ENCODE peak calls at places on chromosomes 4 and X, in five cellular contexts. One of them, this sample, is unnamed.

GRCh38 chr4:184536881-184537248 is 62.5 kb upstream of the IRF2 start:
- DNase-seq in colonic mucosa: peak; percentile 25
- DNase-seq in cardiac muscle cell: no peak
- DNase-seq in AG04450: no peak
- DNase-seq in lung: no peak
- DNase-seq in this sample: no peak

GRCh38 chrX:132958086-132958703 is at the start of gene HS6ST2:
- DNase-seq in colonic mucosa: peak; percentile 34
- DNase-seq in cardiac muscle cell: no peak
- DNase-seq in AG04450: no peak
- DNase-seq in lung: no peak
- DNase-seq in this sample: no peak

GRCh38 chr4:2728806-2729532 is 27.2 kb downstream of the TNIP2 start:
- DNase-seq in colonic mucosa: no peak
- DNase-seq in cardiac muscle cell: no peak
- DNase-seq in AG04450: no peak
- DNase-seq in lung: no peak
- DNase-seq in this sample: no peak

GRCh38 chr4:140343303-140343702 is 30.1 kb upstream of the SCOC start:
- DNase-seq in colonic mucosa: peak; percentile 93
- DNase-seq in cardiac muscle cell: peak; percentile 50
- DNase-seq in AG04450: no peak
- DNase-seq in lung: peak; percentile 81
- DNase-seq in this sample: no peak

GRCh38 chr4:156593464-156593863 is 378.1 kb downstream of the PDGFC start:
- DNase-seq in colonic mucosa: no peak
- DNase-seq in cardiac muscle cell: no peak
- DNase-seq in AG04450: no peak
- DNase-seq in lung: no peak
- DNase-seq in this sample: no peak

GRCh38 chr4:128376958-128377357 is 89.3 kb upstream of the PGRMC2 start:
- DNase-seq in colonic mucosa: no peak
- DNase-seq in cardiac muscle cell: no peak
- DNase-seq in AG04450: no peak
- DNase-seq in lung: no peak
- DNase-seq in this sample: no peak

GRCh38 chr4:54683616-54684346 is 26.0 kb downstream of the KIT start:
- DNase-seq in colonic mucosa: no peak
- DNase-seq in cardiac muscle cell: peak; percentile 32
- DNase-seq in AG04450: no peak
- DNase-seq in lung: no peak
- DNase-seq in this sample: peak; percentile 23

GRCh38 chr4:158861281-158861680 is 92.5 kb downstream of the FNIP2 start:
- DNase-seq in colonic mucosa: no peak
- DNase-seq in cardiac muscle cell: no peak
- DNase-seq in AG04450: no peak
- DNase-seq in lung: no peak
- DNase-seq in this sample: no peak

GRCh38 chr4:60657041-60657440 is 543.1 kb upstream of the ADGRL3 start:
- DNase-seq in colonic mucosa: no peak
- DNase-seq in cardiac muscle cell: no peak
- DNase-seq in AG04450: no peak
- DNase-seq in lung: no peak
- DNase-seq in this sample: no peak

GRCh38 chrX:30798810-30799209 is 90.2 kb downstream of the TAB3 start:
- DNase-seq in colonic mucosa: no peak
- DNase-seq in cardiac muscle cell: no peak
- DNase-seq in AG04450: no peak
- DNase-seq in lung: no peak
- DNase-seq in this sample: no peak

GRCh38 chrX:30793767-30794103 is 95.3 kb downstream of the TAB3 start:
- DNase-seq in colonic mucosa: no peak
- DNase-seq in cardiac muscle cell: no peak
- DNase-seq in AG04450: no peak
- DNase-seq in lung: no peak
- DNase-seq in this sample: no peak

GRCh38 chrX:30794497-30794896 is 94.6 kb downstream of the TAB3 start:
- DNase-seq in colonic mucosa: no peak
- DNase-seq in cardiac muscle cell: no peak
- DNase-seq in AG04450: no peak
- DNase-seq in lung: no peak
- DNase-seq in this sample: no peak

GRCh38 chrX:30793075-30793766 is 95.8 kb downstream of the TAB3 start:
- DNase-seq in colonic mucosa: no peak
- DNase-seq in cardiac muscle cell: no peak
- DNase-seq in AG04450: no peak
- DNase-seq in lung: no peak
- DNase-seq in this sample: no peak

DNA sequence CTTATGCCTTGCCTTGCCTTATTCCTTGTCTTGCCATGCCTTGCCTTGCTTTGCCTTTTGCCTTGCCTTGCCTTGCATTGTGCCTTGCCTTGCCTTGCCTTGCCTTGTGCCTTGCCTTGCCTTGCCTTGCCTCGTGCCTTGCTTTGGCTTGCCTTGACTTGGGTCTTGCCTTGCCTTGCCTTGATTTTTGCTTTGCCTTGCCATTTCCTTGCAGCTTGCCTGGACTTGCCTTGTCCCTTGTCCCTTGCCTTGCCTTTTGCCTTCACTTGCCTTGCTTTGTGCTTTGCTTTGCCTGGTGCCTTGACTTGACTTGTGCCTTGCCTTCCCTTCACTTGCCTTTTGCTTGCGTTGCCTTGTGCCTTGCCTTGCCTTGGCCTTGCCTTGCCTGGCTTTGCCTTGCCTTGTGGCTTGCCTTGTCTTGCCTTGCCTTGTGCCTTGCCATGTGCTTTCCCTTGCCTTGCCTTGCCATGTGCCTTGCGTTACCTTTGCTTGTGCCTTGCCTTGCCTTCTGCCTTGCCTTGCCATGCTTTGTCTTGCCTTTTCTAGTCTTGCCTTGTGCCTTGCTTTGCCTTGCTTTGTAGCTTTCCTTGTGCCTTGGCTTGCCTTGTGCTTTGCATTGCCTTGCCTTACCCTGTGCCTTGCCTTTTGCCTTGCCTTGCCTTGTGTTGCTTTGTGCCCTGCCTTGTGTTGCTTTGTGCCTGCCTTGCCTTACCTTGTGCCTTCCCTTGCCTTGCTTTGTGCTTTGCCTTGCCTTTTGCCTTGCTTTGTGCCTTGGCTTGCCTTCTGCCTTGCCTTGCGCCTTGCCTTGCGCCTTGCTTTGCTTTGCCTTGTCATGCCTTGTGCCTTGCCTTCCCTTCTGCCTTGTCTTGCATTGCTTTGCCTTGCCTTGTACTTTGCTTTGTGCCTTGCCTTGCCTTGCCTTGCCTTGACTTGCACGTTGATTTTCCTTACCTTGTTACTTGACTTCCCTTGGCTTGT is 92.8 kb downstream of the TAB3 start:
- DNase-seq in colonic mucosa: no peak
- DNase-seq in cardiac muscle cell: no peak
- DNase-seq in AG04450: no peak
- DNase-seq in lung: no peak
- DNase-seq in this sample: no peak
- H3K27me3 ChIP-seq in colonic mucosa: no peaks in the 10 kb centered on the region
- H3K27me3 ChIP-seq in cardiac muscle cell: no peaks in the 10 kb centered on the region
- H3K27me3 ChIP-seq in AG04450: no peaks in the 10 kb centered on the region
- H3K27me3 ChIP-seq in lung: no peaks in the 10 kb centered on the region
- H3K27me3 ChIP-seq in this sample: no peaks in the 10 kb centered on the region

GRCh38 chr4:109303141-109303499 is 662 bp upstream of the COL25A1 start:
- DNase-seq in colonic mucosa: no peak
- DNase-seq in cardiac muscle cell: peak; percentile 45
- DNase-seq in AG04450: no peak
- DNase-seq in lung: no peak
- DNase-seq in this sample: no peak
- H3K27me3 ChIP-seq in colonic mucosa: peaks cover 32% of the 10 kb centered on the region
- H3K27me3 ChIP-seq in cardiac muscle cell: peaks cover 21% of the 10 kb centered on the region
- H3K27me3 ChIP-seq in AG04450: peaks cover 47% of the 10 kb centered on the region
- H3K27me3 ChIP-seq in lung: no peaks in the 10 kb centered on the region
- H3K27me3 ChIP-seq in this sample: peaks cover 12% of the 10 kb centered on the region

GRCh38 chr4:107034091-107034698 is 1.9 kb downstream of the DKK2 start:
- DNase-seq in colonic mucosa: no peak
- DNase-seq in cardiac muscle cell: peak; percentile 26
- DNase-seq in AG04450: no peak
- DNase-seq in lung: peak; percentile 28
- DNase-seq in this sample: peak; percentile 85

GRCh38 chr4:107035711-107036601 is at the start of gene DKK2:
- DNase-seq in colonic mucosa: no peak
- DNase-seq in cardiac muscle cell: peak; percentile 33
- DNase-seq in AG04450: no peak
- DNase-seq in lung: peak; percentile 28
- DNase-seq in this sample: peak; percentile 28

GRCh38 chr4:107034982-107035710 is 967 bp downstream of the DKK2 start:
- DNase-seq in colonic mucosa: no peak
- DNase-seq in cardiac muscle cell: peak; percentile 29
- DNase-seq in AG04450: no peak
- DNase-seq in lung: no peak
- DNase-seq in this sample: peak; percentile 44

GRCh38 chr4:107036602-107037151 is 564 bp upstream of the DKK2 start:
- DNase-seq in colonic mucosa: no peak
- DNase-seq in cardiac muscle cell: no peak
- DNase-seq in AG04450: no peak
- DNase-seq in lung: no peak
- DNase-seq in this sample: peak; percentile 13

DNA sequence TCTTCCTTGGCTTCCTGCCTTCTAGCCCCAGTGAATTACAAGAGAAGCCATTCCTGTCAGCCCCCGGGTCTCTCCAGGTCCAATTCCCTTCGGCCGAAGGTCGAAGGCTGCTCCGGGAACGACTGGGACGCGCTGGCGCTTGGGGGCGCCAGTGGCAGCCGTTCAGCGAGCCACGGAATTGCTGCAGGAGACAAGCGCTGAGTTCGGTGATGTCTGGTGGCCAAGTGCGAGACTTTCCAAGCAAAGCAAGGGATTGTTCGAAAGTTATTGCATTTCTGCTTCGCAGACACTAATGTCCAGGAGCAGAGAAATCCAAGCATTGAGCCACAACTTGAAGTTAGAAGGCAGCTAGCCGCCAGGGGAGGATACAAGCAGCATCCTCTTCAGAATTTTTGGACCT is 1.1 kb upstream of the DKK2 start:
- DNase-seq in colonic mucosa: peak; percentile 38
- DNase-seq in cardiac muscle cell: peak; percentile 53
- DNase-seq in AG04450: no peak
- DNase-seq in lung: no peak
- DNase-seq in this sample: peak; percentile 75
- H3K27me3 ChIP-seq in colonic mucosa: peaks cover 32% of the 10 kb centered on the region
- H3K27me3 ChIP-seq in cardiac muscle cell: peaks cover 96% of the 10 kb centered on the region
- H3K27me3 ChIP-seq in AG04450: peaks cover 41% of the 10 kb centered on the region
- H3K27me3 ChIP-seq in lung: no peaks in the 10 kb centered on the region
- H3K27me3 ChIP-seq in this sample: peaks cover 29% of the 10 kb centered on the region

GRCh38 chrX:135273162-135273561 is 21.3 kb downstream of the ETDA start:
- DNase-seq in colonic mucosa: no peak
- DNase-seq in cardiac muscle cell: no peak
- DNase-seq in AG04450: no peak
- DNase-seq in lung: no peak
- DNase-seq in this sample: no peak

GRCh38 chrX:135275973-135276372 is 24.1 kb downstream of the ETDA start:
- DNase-seq in colonic mucosa: no peak
- DNase-seq in cardiac muscle cell: no peak
- DNase-seq in AG04450: no peak
- DNase-seq in lung: no peak
- DNase-seq in this sample: no peak
- H3K27me3 ChIP-seq in colonic mucosa: no peaks in the 10 kb centered on the region
- H3K27me3 ChIP-seq in cardiac muscle cell: no peaks in the 10 kb centered on the region
- H3K27me3 ChIP-seq in AG04450: no peaks in the 10 kb centered on the region
- H3K27me3 ChIP-seq in lung: no peaks in the 10 kb centered on the region
- H3K27me3 ChIP-seq in this sample: peaks cover 11% of the 10 kb centered on the region

DNA sequence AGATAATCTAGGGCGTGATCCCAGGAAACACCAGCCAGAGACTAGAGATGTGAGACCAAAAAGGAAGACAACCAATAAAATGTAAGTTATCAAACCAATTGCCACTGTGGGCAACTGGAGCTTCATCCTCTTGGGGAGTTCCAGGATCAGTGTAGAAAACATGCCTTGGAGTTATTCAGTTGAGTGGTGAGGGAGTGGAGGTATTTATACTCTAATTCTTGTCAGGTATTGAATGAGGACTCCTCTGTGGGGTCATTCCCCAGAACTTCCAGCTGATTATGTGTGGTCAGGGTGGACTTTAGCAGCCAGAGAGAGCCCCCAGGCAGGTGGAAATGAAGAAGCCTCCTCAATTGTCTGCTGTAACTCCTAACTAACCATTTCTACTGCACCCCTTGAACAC is 144.0 kb upstream of the PRPS2 start:
- DNase-seq in colonic mucosa: no peak
- DNase-seq in cardiac muscle cell: no peak
- DNase-seq in AG04450: no peak
- DNase-seq in lung: no peak
- DNase-seq in this sample: no peak
- H3K27me3 ChIP-seq in colonic mucosa: no peaks in the 10 kb centered on the region
- H3K27me3 ChIP-seq in cardiac muscle cell: no peaks in the 10 kb centered on the region
- H3K27me3 ChIP-seq in AG04450: no peaks in the 10 kb centered on the region
- H3K27me3 ChIP-seq in lung: no peaks in the 10 kb centered on the region
- H3K27me3 ChIP-seq in this sample: peaks cover 53% of the 10 kb centered on the region

This sample was measured in WERI-Rb-1.